ENCODE peak calls at places on chromosomes 6 and 20, in six cellular contexts. E is upper lobe of left lung, L is HepG2, C is transverse colon, D is A549, F is ovary. P is an unnamed sample. For H3K4me1, the result is how much of the 10 kb centered on the place peaks cover.

GRCh38 chr6:79431469-79431868 is 105.8 kb downstream of the LCA5 start:
- DNase-seq in L (peak), E (no peak), F (no peak), C (no peak), D (peak), P (no peak)

GRCh38 chr20:19256085-19256484 is 43.6 kb downstream of the SLC24A3 start:
- DNase-seq in E (no peak), L (no peak), C (no peak), F (no peak), D (no peak), P (no peak)

GRCh38 chr20:48951646-48952045 is 30.1 kb downstream of the ARFGEF2 start:
- DNase-seq in C (no peak), E (no peak), L (no peak), F (no peak), D (no peak), P (no peak)

GRCh38 chr6:45710304-45710821 is 305.3 kb downstream of the CLIC5 start:
- DNase-seq in F (no peak), C (peak), D (peak), E (peak), L (no peak), P (no peak)

GRCh38 chr20:22810626-22811559 is 224.2 kb upstream of the SSTR4 start:
- DNase-seq in D (no peak), E (no peak), C (no peak), L (no peak), F (no peak), P (no peak)

GRCh38 chr6:155880905-155881304 is 425.3 kb upstream of the NOX3 start:
- DNase-seq in C (no peak), L (no peak), F (no peak), E (no peak), D (no peak), P (no peak)

GRCh38 chr20:50320910-50321796 is 130.5 kb downstream of the CEBPB start:
- DNase-seq in C (peak), F (peak), L (peak), E (peak), D (peak), P (peak)

GRCh38 chr20:47146703-47147102 is 209.8 kb downstream of the ZMYND8 start:
- DNase-seq in C (no peak), E (no peak), F (no peak), L (peak), D (no peak), P (no peak)

GRCh38 chr6:155418017-155418749 is 37.5 kb downstream of the NOX3 start:
- DNase-seq in D (no peak), L (no peak), F (no peak), E (peak), C (peak), P (peak)

DNA sequence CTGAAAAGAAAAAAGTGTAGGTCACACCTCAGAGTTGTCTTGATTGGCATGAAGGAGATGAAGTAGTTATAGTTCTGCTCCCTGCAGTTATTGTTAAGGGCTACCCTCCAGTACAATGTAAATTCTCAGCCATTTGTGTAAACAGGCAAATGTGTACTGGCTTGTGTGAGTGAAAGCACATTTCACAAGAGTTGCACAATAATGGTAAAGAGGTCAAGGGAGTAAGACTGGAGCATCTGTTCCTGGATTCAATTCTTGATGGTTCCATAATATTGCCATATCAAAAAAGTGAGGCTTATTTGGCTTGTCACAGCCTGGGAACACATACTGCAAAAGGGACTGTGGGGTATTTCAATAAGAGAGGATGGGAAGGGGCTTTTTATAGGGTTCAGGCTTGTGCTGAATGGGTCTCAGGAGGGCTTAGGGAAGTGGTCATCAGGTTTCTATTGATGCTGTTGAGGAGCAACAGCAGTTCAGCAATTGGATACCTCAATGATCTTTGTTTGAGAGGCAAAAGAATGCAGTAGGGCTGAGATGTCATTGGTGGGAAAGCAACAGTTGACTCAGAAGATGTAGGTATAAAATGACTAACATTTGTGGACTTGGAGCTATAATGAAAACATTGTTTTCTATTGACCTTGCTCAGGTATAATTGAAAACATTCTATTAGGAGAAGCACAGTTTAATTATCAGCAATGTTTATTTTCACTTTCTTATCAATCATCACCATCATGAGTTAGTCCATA is 402.6 kb downstream of the BCKDHB start:
- DNase-seq in D (no peak), F (no peak), L (peak), C (no peak), E (no peak), P (no peak)
- H3K4me1 ChIP-seq in D (under half), F (under half), L (under half), C (under half), E (under half), P (under half)

GRCh38 chr6:149064026-149065017 is 253.2 kb upstream of the TAB2 start:
- DNase-seq in L (no peak), D (no peak), F (no peak), C (no peak), E (no peak), P (no peak)

GRCh38 chr6:149062653-149063348 is 254.7 kb upstream of the TAB2 start:
- DNase-seq in E (no peak), L (no peak), F (no peak), D (no peak), C (no peak), P (no peak)

GRCh38 chr6:149061933-149062332 is 255.6 kb upstream of the TAB2 start:
- DNase-seq in F (no peak), E (no peak), L (no peak), C (no peak), D (no peak), P (no peak)

GRCh38 chr6:149063443-149063842 is 254.1 kb upstream of the TAB2 start:
- DNase-seq in D (no peak), L (no peak), C (no peak), E (no peak), F (no peak), P (no peak)

DNA sequence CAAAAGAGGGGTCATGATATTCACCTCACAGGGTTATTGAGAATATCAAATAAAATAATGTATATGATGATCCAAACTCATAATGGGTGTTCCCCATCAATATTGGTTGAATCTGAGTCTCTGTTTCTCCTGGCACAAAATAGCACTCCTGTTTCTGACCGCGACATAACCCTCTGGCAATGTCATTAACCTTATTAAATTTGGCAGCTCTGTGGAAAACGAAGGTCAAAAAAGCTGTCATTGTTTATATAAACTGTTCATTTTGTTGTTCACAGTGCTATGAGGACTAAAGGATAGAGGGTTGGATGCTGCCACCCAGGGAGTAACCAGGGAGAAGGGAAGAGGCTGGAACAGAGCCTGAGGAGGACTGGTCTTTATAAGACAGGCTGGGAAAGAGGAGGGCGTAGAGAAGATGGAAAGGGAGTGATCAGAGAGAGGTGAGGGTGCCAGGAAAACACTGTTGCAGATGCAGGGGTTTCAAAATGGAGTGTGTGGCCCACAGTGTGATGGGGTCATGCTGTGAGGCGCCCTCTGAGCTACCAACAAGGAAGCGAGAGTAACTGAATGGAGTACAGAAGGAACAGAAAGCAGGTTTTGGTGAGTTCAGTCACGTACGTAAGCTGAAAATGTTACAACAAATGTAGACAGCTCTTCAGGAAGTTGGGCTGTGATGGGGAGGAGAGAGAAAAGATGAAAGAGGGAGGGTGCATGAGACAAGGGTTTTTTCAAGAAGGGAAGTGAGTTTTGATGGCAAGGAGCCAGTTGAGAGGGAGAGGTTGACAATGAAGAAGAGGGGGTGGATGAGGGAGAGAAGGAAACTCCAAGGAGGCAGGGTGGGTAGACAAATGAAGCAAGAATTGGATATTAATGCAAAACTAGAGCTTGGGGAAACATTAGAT is 251.6 kb upstream of the TAB2 start:
- DNase-seq in F (no peak), D (no peak), C (no peak), L (no peak), E (no peak), P (no peak)
- TF ChIP-seq POLR2A in F (no peak), D (no peak), C (no peak), L (no peak), E (no peak), P (no peak)

DNA sequence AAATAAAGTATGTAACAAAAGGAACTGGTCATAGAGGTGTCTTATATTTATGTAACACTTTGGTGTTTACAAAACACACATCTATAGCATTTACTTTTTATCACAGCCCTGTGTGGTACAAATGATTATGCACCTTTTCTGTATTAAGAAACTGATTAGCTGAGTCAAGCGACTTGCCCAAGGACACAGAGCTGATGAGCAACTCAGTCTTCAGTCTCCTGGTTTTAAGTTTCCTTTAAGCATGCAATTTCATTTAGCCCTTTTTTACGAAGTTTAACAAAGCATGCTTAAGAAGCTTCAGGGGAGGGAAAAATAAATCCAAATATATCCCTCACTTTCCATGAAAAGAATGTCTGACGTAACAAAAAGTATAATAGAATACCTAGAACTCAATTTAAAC is 2.4 kb downstream of the DCDC2 start:
- DNase-seq in F (no peak), L (no peak), E (no peak), D (no peak), C (no peak), P (no peak)
- TF ChIP-seq EP300 in F (no peak), L (no peak), E (no peak), D (no peak), C (no peak), P (no peak)

GRCh38 chr20:10651227-10651990 is 22.4 kb downstream of the JAG1 start:
- DNase-seq in E (no peak), L (no peak), C (no peak), F (no peak), D (no peak), P (no peak)
- H3K4me1 ChIP-seq in E (under half), L (under half), C (under half), F (under half), D (under half), P (under half)

P was measured in tibial nerve.